ENCODE peak calls at places on chromosomes 7 and 10, in seven cellular contexts. A, Z, N, I, R, Y and F are unnamed samples.
A peak's percentile ranks its signal among the peaks of the same experiment; 100 is the strongest.

GRCh38 chr10:131252586-131253276 is 58.8 kb downstream of the TCERG1L start:
- DNase-seq in A (no peak), R (no peak), I (no peak), Z (no peak), Y (no peak), N (no peak), F (no peak)

GRCh38 chr7:17679427-17679826 is 260.9 kb downstream of the SNX13 start:
- DNase-seq in I (no peak), Y (no peak), A (no peak), N (no peak), R (no peak), Z (no peak), F (peak; percentile 94)

GRCh38 chr10:84329986-84330651 is 1.7 kb downstream of the CCSER2 start:
- DNase-seq in R (no peak), N (no peak), Z (no peak), Y (no peak), A (no peak), I (no peak), F (no peak)

GRCh38 chr7:95190515-95190914 is 133.8 kb downstream of the PON1 start:
- DNase-seq in A (no peak), I (no peak), N (no peak), Z (peak; percentile 9), Y (no peak), R (no peak), F (peak; percentile 5)

GRCh38 chr7:39674391-39674790 is 51.0 kb downstream of the RALA start:
- DNase-seq in Y (no peak), R (peak; percentile 29), I (no peak), A (no peak), Z (no peak), N (no peak), F (no peak)

GRCh38 chr10:79816-80215 is 30.7 kb upstream of the TUBB8 start:
- DNase-seq in R (no peak), Y (no peak), A (no peak), I (no peak), Z (no peak), N (no peak), F (no peak)

GRCh38 chr7:80386686-80387085 is 125.2 kb downstream of the GNAT3 start:
- DNase-seq in Z (peak; percentile 15), Y (no peak), R (peak; percentile 60), N (no peak), A (no peak), I (no peak), F (peak; percentile 43)

GRCh38 chr7:114953724-114954123 is 31.8 kb downstream of the MDFIC start:
- DNase-seq in N (no peak), Y (no peak), R (no peak), Z (no peak), I (no peak), A (no peak), F (no peak)

GRCh38 chr7:131722371-131722770 is 165.9 kb upstream of the PODXL start:
- DNase-seq in Y (no peak), N (no peak), Z (no peak), A (no peak), R (no peak), I (no peak), F (peak; percentile 2)

GRCh38 chr10:13604641-13605040 is 17.9 kb downstream of the PRPF18 start:
- DNase-seq in Z (no peak), Y (no peak), R (no peak), A (no peak), I (no peak), N (no peak), F (no peak)

GRCh38 chr10:51838506-51838905 is 139.1 kb upstream of the CSTF2T start:
- DNase-seq in I (no peak), Y (no peak), N (no peak), R (no peak), Z (no peak), A (no peak), F (no peak)

GRCh38 chr10:6136215-6137201 is 47.7 kb downstream of the RBM17 start:
- DNase-seq in Y (no peak), Z (peak; percentile 74), N (no peak), I (no peak), A (no peak), R (peak; percentile 86), F (peak; percentile 91)

GRCh38 chr10:6667679-6668270 is 87.7 kb upstream of the PRKCQ start:
- DNase-seq in I (peak; percentile 36), Z (peak; percentile 73), N (peak; percentile 56), R (peak; percentile 43), Y (peak; percentile 49), A (no peak), F (peak; percentile 54)

GRCh38 chr7:95996174-95996573 is 223.8 kb downstream of the DYNC1I1 start:
- DNase-seq in I (no peak), Z (no peak), Y (no peak), R (no peak), A (no peak), N (no peak), F (peak; percentile 34)

GRCh38 chr10:132539431-132539839 is 1.8 kb downstream of the INPP5A start:
- DNase-seq in N (no peak), I (peak; percentile 59), A (peak; percentile 61), Y (no peak), Z (no peak), R (no peak), F (no peak)

GRCh38 chr7:46855851-46856250 is 726.1 kb downstream of the TNS3 start:
- DNase-seq in N (no peak), Y (no peak), R (no peak), A (no peak), Z (no peak), I (no peak), F (peak; percentile 37)

GRCh38 chr10:44070282-44070681 is 314.6 kb downstream of the CXCL12 start:
- DNase-seq in N (no peak), Y (no peak), Z (no peak), A (no peak), R (no peak), I (no peak), F (no peak)

GRCh38 chr7:50552921-50553320 is 12.3 kb downstream of the DDC start:
- DNase-seq in Y (no peak), I (peak; percentile 50), N (peak; percentile 78), R (peak; percentile 55), A (peak; percentile 45), Z (peak; percentile 70), F (peak; percentile 59)

GRCh38 chr7:156629873-156630272 is 10.7 kb upstream of the RNF32 start:
- DNase-seq in I (no peak), Z (no peak), N (no peak), R (no peak), Y (no peak), A (no peak), F (no peak)

GRCh38 chr7:35252584-35252983 is 1.3 kb downstream of the TBX20 start:
- DNase-seq in R (no peak), Z (no peak), N (no peak), Y (no peak), I (no peak), A (no peak), F (no peak)
- H3K4me3 ChIP-seq in R (no peak overlapping the region), Z (no peak overlapping the region), N (peak overlapping the region; percentile 86), Y (peak overlapping the region; percentile 78), I (no peak overlapping the region), A (no peak overlapping the region), F (no peak overlapping the region)

GRCh38 chr7:85730016-85730415 is 543.2 kb upstream of the SEMA3D start:
- DNase-seq in R (no peak), A (no peak), N (no peak), Z (no peak), Y (no peak), I (no peak), F (peak; percentile 31)
- TF ChIP-seq CTCF in R (no peak), A (no peak), N (no peak), Z (no peak), Y (no peak), I (no peak), F (no peak)

DNA sequence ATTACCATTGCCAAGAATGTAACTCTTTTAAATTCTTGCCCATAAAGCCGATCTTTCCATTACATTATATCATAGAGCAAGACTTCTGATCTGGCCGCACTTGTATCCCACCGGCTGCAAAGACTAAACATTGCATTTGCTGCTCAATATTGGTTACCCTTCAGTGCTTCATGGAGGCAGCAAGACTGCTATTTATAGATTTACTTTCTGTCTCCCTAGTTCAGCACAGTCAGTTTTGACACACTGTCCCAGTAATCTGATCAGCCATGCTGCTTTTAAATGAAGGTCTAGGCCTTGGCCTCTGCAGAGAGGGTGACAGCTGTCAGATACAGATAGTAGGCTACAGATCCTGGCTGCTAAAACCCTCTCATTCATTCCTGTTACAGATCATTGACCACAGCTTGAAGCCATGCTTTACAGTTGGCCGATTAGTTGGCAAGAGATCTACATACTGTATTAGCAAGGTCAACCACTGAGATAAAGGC is 562.6 kb upstream of the GALNT17 start:
- DNase-seq in N (peak; percentile 50), Z (no peak), Y (no peak), I (no peak), R (no peak), A (no peak), F (no peak)
- H3K4me3 ChIP-seq in N (no peak overlapping the region), Z (no peak overlapping the region), Y (no peak overlapping the region), I (no peak overlapping the region), R (no peak overlapping the region), A (no peak overlapping the region), F (no peak overlapping the region)

GRCh38 chr7:36313607-36314006 is 76.1 kb upstream of the ANLN start:
- DNase-seq in A (no peak), R (no peak), I (no peak), Y (no peak), Z (no peak), N (no peak), F (no peak)

GRCh38 chr7:36310897-36311296 is 78.8 kb upstream of the ANLN start:
- DNase-seq in A (no peak), I (no peak), Y (no peak), Z (no peak), N (no peak), R (no peak), F (no peak)

GRCh38 chr7:36312915-36313334 is 76.7 kb upstream of the ANLN start:
- DNase-seq in N (no peak), Z (no peak), R (no peak), I (no peak), Y (no peak), A (no peak), F (no peak)

GRCh38 chr7:36311539-36311938 is 78.1 kb upstream of the ANLN start:
- DNase-seq in A (no peak), I (no peak), Z (no peak), N (no peak), Y (no peak), R (no peak), F (no peak)

DNA sequence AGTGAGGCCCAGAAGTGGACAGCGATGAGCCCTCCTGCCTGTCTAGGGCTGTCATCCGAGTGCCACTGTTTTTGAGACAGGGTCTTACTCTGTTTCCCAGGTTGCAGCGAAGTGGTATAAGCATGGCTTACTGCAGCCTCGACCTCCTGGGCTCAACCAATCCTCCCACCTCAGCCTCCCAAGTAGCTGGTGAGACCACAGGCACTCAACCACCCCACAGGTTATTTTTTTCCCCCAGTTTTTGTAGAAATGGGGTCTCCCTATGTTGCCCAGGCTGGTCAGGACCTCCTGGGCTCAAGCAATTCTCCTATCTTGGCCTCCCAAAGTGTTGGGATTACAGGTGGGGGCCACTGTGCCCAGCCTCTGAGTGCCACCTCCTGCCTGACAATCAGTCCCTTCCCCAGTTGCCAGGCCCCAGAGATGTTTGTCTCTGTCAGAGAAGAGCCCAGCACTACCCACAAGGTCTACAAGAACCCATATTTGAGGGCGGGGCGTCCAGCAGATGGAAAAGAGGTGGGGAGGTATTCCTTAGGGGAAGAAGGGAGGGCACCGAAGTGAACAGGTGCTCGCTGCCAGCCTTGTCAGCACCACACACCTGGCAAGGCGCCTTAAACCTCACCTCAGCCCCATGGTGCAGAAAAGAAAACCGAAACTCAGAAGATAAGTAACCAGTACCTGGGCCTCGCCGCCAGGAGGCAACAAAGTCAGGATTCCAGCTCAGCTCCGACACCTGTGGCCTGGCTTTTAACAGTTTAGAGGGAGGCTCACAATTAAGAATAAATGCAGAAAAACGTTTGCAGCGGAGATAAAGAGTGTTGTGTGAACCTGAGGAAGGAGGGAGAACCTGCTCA is 77.4 kb upstream of the ANLN start:
- DNase-seq in Z (peak; percentile 58), Y (peak; percentile 77), I (peak; percentile 88), R (no peak), A (peak; percentile 89), N (peak; percentile 52), F (no peak)
- TF ChIP-seq CTCF in Z (peak; percentile 65), Y (peak; percentile 78), I (peak; percentile 86), R (no peak), A (peak; percentile 46), N (peak; percentile 14), F (no peak)